ENCODE peak calls at places on chromosome 1, in seven cellular contexts. M, J, W, I, D, Q and R are unnamed samples.

GRCh38 chr1:35364732-35365131 is 96.2 kb downstream of the ZMYM4 start:
- DNase-seq in Q (no peak), M (no peak), J (no peak), W (no peak), D (no peak), I (no peak), R (no peak)

GRCh38 chr1:54811066-54811465 is 9.9 kb upstream of the TTC22 start:
- DNase-seq in I (no peak), Q (no peak), J (no peak), D (no peak), M (no peak), W (no peak), R (peak)

GRCh38 chr1:175755516-175755915 is 12.1 kb upstream of the TNR start:
- DNase-seq in M (no peak), W (no peak), I (no peak), D (no peak), Q (no peak), J (no peak), R (no peak)

GRCh38 chr1:235932090-235932510 is 65.4 kb upstream of the LYST start:
- DNase-seq in I (no peak), M (no peak), W (no peak), D (peak), Q (peak), J (no peak), R (no peak)

GRCh38 chr1:232899278-232899677 is 51.1 kb upstream of the NTPCR start:
- DNase-seq in W (no peak), Q (no peak), I (no peak), M (no peak), D (no peak), J (no peak), R (no peak)

GRCh38 chr1:92961896-92962752 is 862 bp upstream of the DIPK1A start:
- DNase-seq in D (peak), I (peak), M (peak), Q (peak), W (no peak), J (peak), R (no peak)

GRCh38 chr1:151011154-151011850 is 3.1 kb downstream of the PRUNE1 start:
- DNase-seq in W (no peak), M (no peak), D (no peak), Q (no peak), J (no peak), I (no peak), R (no peak)

GRCh38 chr1:46030876-46031660 is 101.4 kb downstream of the PIK3R3 start:
- DNase-seq in J (no peak), M (no peak), D (no peak), Q (no peak), I (no peak), W (no peak), R (no peak)

GRCh38 chr1:78176448-78176847 is 130.7 kb downstream of the GIPC2 start:
- DNase-seq in J (no peak), Q (no peak), I (no peak), M (peak), W (no peak), D (peak), R (no peak)

GRCh38 chr1:148388260-148389026 is 94.7 kb downstream of the PPIAL4G start:
- DNase-seq in D (peak), Q (peak), J (peak), I (peak), M (peak), W (peak), R (peak)

GRCh38 chr1:231420959-231421615 is 1.0 kb downstream of the EGLN1 start:
- DNase-seq in D (peak), W (peak), I (peak), M (peak), Q (peak), J (peak), R (peak)

GRCh38 chr1:198549863-198550262 is 9.4 kb upstream of the ATP6V1G3 start:
- DNase-seq in Q (no peak), W (no peak), J (no peak), M (no peak), I (no peak), D (no peak), R (no peak)

GRCh38 chr1:34500451-34500850 is 254.4 kb upstream of the GJB5 start:
- DNase-seq in I (no peak), J (peak), D (no peak), Q (peak), W (peak), M (no peak), R (no peak)

GRCh38 chr1:19028546-19029129 is 72.2 kb upstream of the IFFO2 start:
- DNase-seq in D (no peak), Q (no peak), I (peak), J (no peak), W (no peak), M (no peak), R (no peak)

GRCh38 chr1:59333626-59334277 is 36.9 kb downstream of the FGGY start:
- DNase-seq in I (no peak), J (no peak), W (no peak), Q (no peak), M (no peak), D (no peak), R (no peak)

GRCh38 chr1:6065093-6065878 is 19.6 kb downstream of the KCNAB2 start:
- DNase-seq in Q (no peak), J (peak), I (no peak), M (no peak), W (no peak), D (no peak), R (no peak)

GRCh38 chr1:181936269-181936668 is 125.2 kb downstream of the ZNF648 start:
- DNase-seq in I (no peak), Q (no peak), D (no peak), M (no peak), J (no peak), W (no peak), R (no peak)

GRCh38 chr1:181931873-181932272 is 129.6 kb downstream of the ZNF648 start:
- DNase-seq in J (no peak), W (no peak), Q (no peak), I (no peak), M (no peak), D (no peak), R (no peak)

GRCh38 chr1:181936768-181937581 is 124.5 kb downstream of the ZNF648 start:
- DNase-seq in J (no peak), Q (peak), M (no peak), I (no peak), D (peak), W (peak), R (peak)
- TF ChIP-seq CTCF in J (peak), Q (peak), M (peak), I (no peak), D (peak), W (peak), R (peak)

DNA sequence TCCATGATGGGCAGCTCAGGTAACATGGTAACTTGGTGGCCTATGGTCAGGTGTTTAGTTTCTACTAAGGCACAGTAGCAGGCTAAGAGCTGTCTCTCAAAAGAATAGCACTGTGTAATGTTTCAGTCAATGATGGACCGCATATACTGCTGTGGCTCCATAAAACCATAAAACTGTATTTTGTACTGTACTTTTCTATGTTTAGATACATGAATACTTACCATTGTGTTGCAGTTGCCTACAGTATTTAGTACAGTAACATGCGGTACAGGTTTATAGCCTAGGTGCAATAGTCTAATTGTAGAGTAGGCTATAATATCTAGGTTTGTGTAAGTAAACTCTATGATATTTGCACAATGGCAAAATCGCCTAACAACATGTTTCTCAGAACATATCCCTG is 50.6 kb downstream of the SLC2A1 start:
- DNase-seq in J (no peak), Q (no peak), W (no peak), M (no peak), I (no peak), D (no peak), R (no peak)
- TF ChIP-seq CTCF in J (no peak), Q (no peak), W (no peak), M (no peak), I (no peak), D (no peak), R (no peak)

DNA sequence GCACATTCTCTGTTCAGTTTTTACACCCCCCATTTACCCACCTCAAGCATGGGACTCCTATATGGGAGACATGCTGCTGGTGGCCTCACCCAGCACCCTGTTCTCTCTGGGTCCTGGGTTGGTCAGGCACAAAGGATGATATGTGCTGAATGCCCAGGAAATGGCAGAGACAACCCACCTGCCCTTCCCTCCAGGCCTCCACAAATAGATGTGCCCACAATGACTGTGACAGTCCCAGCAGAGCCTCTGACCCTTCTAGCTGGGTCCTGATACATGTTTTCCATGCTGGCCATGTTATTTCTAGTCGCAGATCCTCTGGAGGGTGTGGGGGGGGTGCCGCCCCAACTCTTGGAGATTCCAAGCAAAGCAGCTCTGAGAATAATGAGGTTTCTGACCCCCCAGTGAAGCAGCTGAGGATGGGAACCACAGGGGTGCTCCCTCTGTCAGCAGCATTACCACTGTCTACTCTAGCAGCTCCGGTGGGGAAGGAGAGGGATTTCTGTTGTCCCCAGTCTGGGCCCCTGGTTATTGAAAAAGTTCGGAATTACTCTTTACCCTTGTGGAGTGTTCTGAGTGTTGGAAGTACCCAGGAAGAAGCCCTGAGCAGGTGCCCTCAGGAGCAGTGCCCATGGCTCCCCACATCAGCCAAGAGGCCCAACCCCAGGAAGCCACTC is 1.2 kb upstream of the CCDC28B start:
- DNase-seq in D (no peak), Q (no peak), I (no peak), J (no peak), W (no peak), M (no peak), R (no peak)
- TF ChIP-seq CTCF in D (no peak), Q (no peak), I (no peak), J (no peak), W (no peak), M (no peak), R (no peak)

GRCh38 chr1:238233966-238234365 is 343.2 kb upstream of the ZP4 start:
- DNase-seq in M (no peak), W (no peak), D (no peak), Q (no peak), J (no peak), I (no peak), R (no peak)
- TF ChIP-seq CTCF in M (no peak), W (no peak), D (no peak), Q (no peak), J (no peak), I (no peak), R (no peak)

GRCh38 chr1:174413632-174414031 is 34.1 kb upstream of the GPR52 start:
- DNase-seq in M (no peak), I (no peak), D (no peak), J (no peak), W (no peak), Q (no peak), R (no peak)
- TF ChIP-seq CTCF in M (peak), I (no peak), D (no peak), J (peak), W (no peak), Q (no peak), R (no peak)